ENCODE peak calls at places on chromosomes 12 and 14, in nine cellular contexts. L is MM.1S, P is neural progenitor cell, B is neural crest cell, D is hepatocyte, U is thyroid gland, C is WTC11, I is B cell, F is AG09319. N is an unnamed sample.

GRCh38 chr14:50794063-50794645 is 36.8 kb downstream of the NIN start:
- DNase-seq in L (no peak), P (no peak), B (no peak), D (no peak), U (no peak), C (no peak), I (no peak), F (no peak), N (no peak)

GRCh38 chr12:122123051-122123760 is 44.6 kb downstream of the MLXIP start:
- DNase-seq in L (peak), P (peak), B (peak), D (peak), U (peak), C (peak), I (peak), F (no peak), N (peak)

GRCh38 chr12:120903818-120904773 is at the start of gene SPPL3:
- DNase-seq in L (peak), P (peak), B (peak), D (peak), U (peak), C (peak), I (peak), F (peak), N (peak)

GRCh38 chr12:15757553-15758255 is 31.5 kb downstream of the EPS8 start:
- DNase-seq in L (no peak), P (no peak), B (no peak), D (peak), U (no peak), C (no peak), I (no peak), F (no peak), N (no peak)

GRCh38 chr12:131135786-131136538 is 182.3 kb downstream of the ADGRD1 start:
- DNase-seq in L (no peak), P (no peak), B (no peak), D (no peak), U (no peak), C (no peak), I (peak), F (no peak), N (no peak)

GRCh38 chr14:100155049-100155621 is 4.3 kb downstream of the DEGS2 start:
- DNase-seq in L (peak), P (peak), B (peak), D (peak), U (peak), C (peak), I (no peak), F (no peak), N (no peak)

GRCh38 chr12:108833757-108834472 is 23.5 kb downstream of the SSH1 start:
- DNase-seq in L (no peak), P (no peak), B (no peak), D (no peak), U (peak), C (no peak), I (no peak), F (peak), N (no peak)

GRCh38 chr14:48568252-48568651 is 892.8 kb upstream of the MDGA2 start:
- DNase-seq in L (no peak), P (no peak), B (no peak), D (no peak), U (no peak), C (no peak), I (no peak), F (no peak), N (no peak)

GRCh38 chr14:89251066-89251465 is 166.0 kb downstream of the FOXN3 start:
- DNase-seq in L (no peak), P (no peak), B (no peak), D (no peak), U (no peak), C (no peak), I (no peak), F (no peak), N (no peak)

GRCh38 chr12:2113501-2113912 is 60.7 kb downstream of the CACNA1C start:
- DNase-seq in L (no peak), P (no peak), B (no peak), D (no peak), U (peak), C (no peak), I (no peak), F (no peak), N (no peak)

GRCh38 chr14:51293926-51294290 is 53.9 kb downstream of the TMX1 start:
- DNase-seq in L (no peak), P (no peak), B (no peak), D (no peak), U (no peak), C (no peak), I (no peak), F (no peak), N (no peak)

GRCh38 chr14:58138065-58138718 is 13.8 kb downstream of the ARMH4 start:
- DNase-seq in L (no peak), P (no peak), B (no peak), D (peak), U (no peak), C (no peak), I (no peak), F (no peak), N (no peak)

GRCh38 chr14:105213396-105213795 is 32.3 kb upstream of the NUDT14 start:
- DNase-seq in L (no peak), P (no peak), B (no peak), D (no peak), U (no peak), C (no peak), I (no peak), F (no peak), N (no peak)

GRCh38 chr14:41498959-41499358 is 107.7 kb upstream of the LRFN5 start:
- DNase-seq in L (no peak), P (no peak), B (no peak), D (no peak), U (no peak), C (no peak), I (no peak), F (no peak), N (no peak)

GRCh38 chr12:132222096-132222807 is 78.0 kb downstream of the NOC4L start:
- DNase-seq in L (no peak), P (peak), B (no peak), D (peak), U (peak), C (no peak), I (peak), F (no peak), N (no peak)

GRCh38 chr14:68248481-68249255 is 429.1 kb downstream of the RAD51B start:
- DNase-seq in L (peak), P (peak), B (peak), D (peak), U (peak), C (no peak), I (peak), F (peak), N (peak)

GRCh38 chr14:59576332-59577294 is at the start of gene CCDC175:
- DNase-seq in L (peak), P (peak), B (peak), D (peak), U (peak), C (peak), I (peak), F (peak), N (peak)

GRCh38 chr14:88995437-88996198 is 171.2 kb downstream of the TTC8 start:
- DNase-seq in L (no peak), P (no peak), B (no peak), D (no peak), U (peak), C (no peak), I (no peak), F (peak), N (no peak)

GRCh38 chr12:92065018-92065499 is 80.6 kb downstream of the BTG1 start:
- DNase-seq in L (peak), P (no peak), B (no peak), D (peak), U (no peak), C (no peak), I (peak), F (no peak), N (no peak)

GRCh38 chr14:31937730-31938346 is 139.3 kb upstream of the ARHGAP5 start:
- DNase-seq in L (no peak), P (no peak), B (no peak), D (peak), U (no peak), C (no peak), I (no peak), F (peak), N (peak)

GRCh38 chr12:60539592-60539991 is 943.8 kb downstream of the SLC16A7 start:
- DNase-seq in L (peak), P (no peak), B (no peak), D (no peak), U (no peak), C (no peak), I (no peak), F (no peak), N (no peak)

GRCh38 chr12:96194901-96195844 is 998 bp downstream of the ELK3 start:
- DNase-seq in L (peak), P (peak), B (peak), D (peak), U (peak), C (peak), I (peak), F (no peak), N (peak)

GRCh38 chr14:90820958-90821357 is 4.7 kb upstream of the TTC7B start:
- DNase-seq in L (peak), P (no peak), B (no peak), D (no peak), U (no peak), C (no peak), I (no peak), F (no peak), N (peak)

GRCh38 chr12:66066071-66066928 is 64.2 kb downstream of the LLPH start:
- DNase-seq in L (peak), P (peak), B (no peak), D (no peak), U (peak), C (no peak), I (no peak), F (no peak), N (no peak)

GRCh38 chr14:23638414-23639047 is 2.4 kb downstream of the DHRS2 start:
- DNase-seq in L (no peak), P (no peak), B (no peak), D (no peak), U (no peak), C (no peak), I (no peak), F (no peak), N (peak)

GRCh38 chr14:23359167-23359626 is 5.8 kb downstream of the EFS start:
- DNase-seq in L (no peak), P (no peak), B (no peak), D (no peak), U (no peak), C (no peak), I (no peak), F (no peak), N (no peak)

GRCh38 chr14:76958975-76959710 is 69.4 kb downstream of the IRF2BPL start:
- DNase-seq in L (no peak), P (no peak), B (no peak), D (peak), U (no peak), C (no peak), I (no peak), F (no peak), N (peak)

GRCh38 chr14:85934123-85934885 is 404.4 kb downstream of the FLRT2 start:
- DNase-seq in L (peak), P (no peak), B (no peak), D (no peak), U (no peak), C (no peak), I (peak), F (no peak), N (peak)

GRCh38 chr12:15982471-15982870 is 71.3 kb downstream of the DERA start:
- DNase-seq in L (no peak), P (no peak), B (no peak), D (peak), U (no peak), C (no peak), I (no peak), F (no peak), N (no peak)

GRCh38 chr12:93670104-93670503 is 7.1 kb upstream of the CRADD start:
- DNase-seq in L (no peak), P (no peak), B (no peak), D (no peak), U (no peak), C (no peak), I (no peak), F (no peak), N (no peak)

GRCh38 chr14:54503476-54503875 is 6.2 kb upstream of the CGRRF1 start:
- DNase-seq in L (peak), P (no peak), B (no peak), D (peak), U (no peak), C (no peak), I (no peak), F (no peak), N (no peak)

DNA sequence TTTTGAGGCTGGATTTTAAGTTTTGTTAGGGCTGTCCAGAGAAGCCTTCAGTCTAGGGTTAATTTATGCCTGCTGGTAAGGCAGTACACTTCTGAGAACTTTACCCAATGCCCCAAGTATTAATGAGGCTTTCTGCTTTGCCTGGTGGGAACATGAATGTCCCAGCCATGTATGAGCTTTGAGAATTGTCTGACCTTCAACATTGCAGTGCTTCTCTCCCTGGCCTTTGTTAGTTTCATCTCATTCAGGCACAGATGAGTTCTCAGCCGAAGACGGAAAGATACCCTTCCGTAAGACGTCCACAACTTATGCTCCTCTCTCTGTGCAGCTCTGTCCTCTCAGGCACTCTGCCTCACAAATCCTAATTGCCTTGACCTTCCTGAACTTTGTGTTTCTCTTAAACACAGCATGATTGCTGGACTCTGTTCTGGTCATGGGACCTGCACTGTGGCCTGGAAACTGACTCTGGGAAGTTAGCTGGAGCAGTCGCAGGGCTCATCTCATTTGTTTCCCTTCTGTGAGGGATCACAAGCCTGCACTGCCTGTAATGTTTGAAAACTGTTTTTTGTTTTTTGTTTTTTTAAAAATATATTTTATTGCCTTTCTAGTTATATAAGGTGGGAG is 15.7 kb downstream of the CHPT1 start:
- DNase-seq in L (no peak), P (peak), B (no peak), D (peak), U (peak), C (no peak), I (no peak), F (no peak), N (no peak)
- TF ChIP-seq CTCF in L (no peak), P (no peak), B (no peak), D (no peak), U (no peak), C (no peak), I (no peak), F (no peak), N (no peak)

GRCh38 chr14:103867020-103867419 is 19.6 kb upstream of the PPP1R13B start:
- DNase-seq in L (no peak), P (no peak), B (no peak), D (no peak), U (no peak), C (no peak), I (no peak), F (no peak), N (no peak)
- TF ChIP-seq CTCF in L (no peak), P (no peak), B (no peak), D (no peak), U (no peak), C (no peak), I (no peak), F (no peak), N (no peak)

DNA sequence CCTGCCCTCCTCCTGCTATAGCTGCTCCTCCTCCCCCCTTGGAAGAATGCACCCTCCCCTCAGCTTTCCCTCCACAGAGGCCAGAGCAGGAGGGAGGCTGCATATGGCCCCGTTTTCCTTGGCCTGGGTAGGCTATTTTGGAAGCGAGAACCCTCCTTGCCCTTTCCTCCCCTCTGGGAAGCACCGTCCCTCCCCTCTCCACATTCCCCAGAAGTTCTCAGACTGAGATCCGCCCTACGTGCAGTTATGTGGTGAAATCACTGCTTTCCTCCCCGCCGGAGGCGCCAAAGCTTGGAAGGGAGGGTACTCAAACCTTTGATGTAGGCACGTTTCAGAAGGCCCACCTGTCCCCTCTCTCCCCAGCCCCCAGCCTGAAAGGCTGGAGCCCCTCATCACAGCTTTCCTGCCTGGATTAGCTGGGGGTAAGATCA is 47.8 kb downstream of the SMUG1 start:
- DNase-seq in L (no peak), P (peak), B (no peak), D (peak), U (no peak), C (no peak), I (no peak), F (no peak), N (no peak)
- TF ChIP-seq CTCF in L (no peak), P (no peak), B (no peak), D (no peak), U (no peak), C (no peak), I (no peak), F (no peak), N (no peak)

DNA sequence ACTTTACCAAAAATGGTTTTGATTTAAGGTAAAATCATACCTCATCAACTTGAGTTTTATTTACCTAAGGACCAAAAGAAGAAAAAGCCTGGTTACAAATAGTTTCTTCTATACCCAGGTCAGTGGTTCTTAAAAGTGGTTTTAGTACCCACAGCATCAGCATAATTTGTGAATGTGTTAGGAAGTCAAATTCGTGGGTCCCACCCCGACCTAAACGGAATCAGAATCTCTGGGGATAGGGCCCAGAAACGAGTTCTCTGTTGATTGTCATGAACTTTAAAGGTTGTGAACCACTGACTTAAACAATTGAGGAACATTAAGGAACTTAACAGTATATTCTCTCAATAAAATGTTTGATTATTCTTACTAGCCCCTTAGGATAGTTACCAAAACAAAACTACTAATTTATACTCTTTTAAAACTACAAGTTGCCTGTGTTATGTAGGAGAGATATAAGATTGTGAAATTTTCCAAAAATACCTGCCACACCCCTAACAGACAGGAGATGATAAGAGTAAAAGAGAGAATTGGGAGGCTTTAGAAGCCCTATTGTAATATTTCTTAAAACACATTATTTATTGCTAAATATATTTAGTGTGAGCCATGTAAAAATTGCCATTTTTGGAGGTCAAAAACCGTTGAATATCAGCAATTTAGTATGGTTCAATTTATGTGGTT is 669 bp upstream of the SLC25A21 start:
- DNase-seq in L (no peak), P (no peak), B (no peak), D (no peak), U (no peak), C (no peak), I (no peak), F (no peak), N (no peak)
- TF ChIP-seq CTCF in L (no peak), P (no peak), B (no peak), D (no peak), U (no peak), C (no peak), I (no peak), F (no peak), N (no peak)

DNA sequence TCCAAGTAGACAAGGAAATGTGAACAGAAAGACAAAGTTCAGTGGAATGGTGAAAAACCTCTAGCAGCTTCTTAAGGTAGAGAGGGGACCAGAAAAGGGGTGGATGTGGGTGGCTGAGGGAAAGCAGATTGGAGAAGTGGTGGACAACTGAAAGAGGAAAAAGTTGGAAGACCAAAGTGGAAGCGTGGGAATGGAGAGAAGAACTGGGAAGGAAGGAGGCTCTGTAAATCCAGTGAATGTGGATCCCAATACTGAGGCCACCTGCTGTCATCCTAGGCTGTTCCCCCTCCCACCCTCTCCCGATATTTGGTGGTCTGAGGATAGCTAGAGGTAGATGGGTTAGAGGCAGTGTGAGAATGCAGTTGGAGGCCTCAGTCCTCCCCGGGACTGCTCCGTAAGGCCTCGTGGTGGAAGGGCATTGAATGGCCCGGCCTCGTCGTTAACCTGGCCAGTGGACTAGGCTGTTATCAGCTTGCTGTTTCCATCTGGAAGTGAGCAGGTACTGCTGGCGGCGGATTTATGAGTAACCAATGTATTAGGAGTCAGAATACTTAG is 822 bp upstream of the POU6F1 start:
- DNase-seq in L (no peak), P (peak), B (no peak), D (peak), U (no peak), C (peak), I (no peak), F (no peak), N (no peak)
- TF ChIP-seq CTCF in L (no peak), P (no peak), B (no peak), D (no peak), U (no peak), C (no peak), I (no peak), F (no peak), N (no peak)

GRCh38 chr12:17810399-17810798 is 279.6 kb downstream of the RERGL start:
- DNase-seq in L (no peak), P (no peak), B (no peak), D (no peak), U (no peak), C (no peak), I (no peak), F (no peak), N (no peak)

GRCh38 chr12:17809206-17809605 is 280.8 kb downstream of the RERGL start:
- DNase-seq in L (no peak), P (no peak), B (no peak), D (no peak), U (no peak), C (no peak), I (no peak), F (no peak), N (no peak)
- TF ChIP-seq CTCF in L (no peak), P (peak), B (peak), D (no peak), U (no peak), C (peak), I (no peak), F (no peak), N (no peak)